ENCODE peak calls at places on chromosomes 7 and 10, in ten cellular contexts. J, W, I, T, F, G, D, M, H and S are unnamed samples.

GRCh38 chr10:71272122-71272771 is 46.8 kb upstream of the SLC29A3 start:
- DNase-seq in J (no peak), W (peak), I (no peak), T (no peak), F (no peak), G (no peak), D (no peak), M (peak), H (no peak), S (no peak)

GRCh38 chr10:131424836-131425506 is 113.5 kb upstream of the TCERG1L start:
- DNase-seq in J (no peak), W (no peak), I (no peak), T (no peak), F (no peak), G (no peak), D (no peak), M (no peak), H (no peak), S (no peak)

GRCh38 chr10:86795353-86795752 is 38.9 kb downstream of the BMPR1A start:
- DNase-seq in J (no peak), W (peak), I (peak), T (no peak), F (no peak), G (peak), D (no peak), M (peak), H (no peak), S (no peak)

GRCh38 chr10:86944907-86945306 is 12.5 kb downstream of the MMRN2 start:
- DNase-seq in J (no peak), W (no peak), I (no peak), T (no peak), F (peak), G (no peak), D (no peak), M (no peak), H (no peak), S (no peak)

GRCh38 chr7:28725045-28725630 is 233.0 kb downstream of the TRIL start:
- DNase-seq in J (no peak), W (no peak), I (no peak), T (no peak), F (no peak), G (no peak), D (no peak), M (no peak), H (no peak), S (no peak)

GRCh38 chr10:92801978-92802872 is 46.1 kb upstream of the EXOC6 start:
- DNase-seq in J (no peak), W (no peak), I (no peak), T (no peak), F (no peak), G (no peak), D (no peak), M (no peak), H (no peak), S (no peak)

GRCh38 chr10:64115913-64116643 is 594.9 kb downstream of the REEP3 start:
- DNase-seq in J (no peak), W (no peak), I (no peak), T (no peak), F (no peak), G (peak), D (no peak), M (peak), H (peak), S (no peak)

GRCh38 chr10:7239312-7239985 is 171.4 kb downstream of the SFMBT2 start:
- DNase-seq in J (no peak), W (no peak), I (no peak), T (no peak), F (no peak), G (no peak), D (no peak), M (no peak), H (no peak), S (no peak)

GRCh38 chr7:44140341-44140740 is 791 bp downstream of the MYL7 start:
- DNase-seq in J (peak), W (no peak), I (no peak), T (no peak), F (peak), G (no peak), D (no peak), M (no peak), H (no peak), S (no peak)

GRCh38 chr10:34102917-34103506 is 712.1 kb downstream of the PARD3 start:
- DNase-seq in J (no peak), W (peak), I (no peak), T (peak), F (no peak), G (no peak), D (no peak), M (no peak), H (no peak), S (no peak)

GRCh38 chr7:113636727-113637421 is 281.9 kb downstream of the PPP1R3A start:
- DNase-seq in J (no peak), W (peak), I (no peak), T (no peak), F (no peak), G (no peak), D (no peak), M (peak), H (no peak), S (no peak)

GRCh38 chr10:61821153-61821552 is 80.3 kb upstream of the ARID5B start:
- DNase-seq in J (no peak), W (no peak), I (peak), T (no peak), F (no peak), G (no peak), D (peak), M (no peak), H (no peak), S (no peak)

GRCh38 chr7:135184254-135184841 is 13.8 kb upstream of the CYREN start:
- DNase-seq in J (no peak), W (no peak), I (no peak), T (no peak), F (no peak), G (no peak), D (no peak), M (no peak), H (no peak), S (no peak)

GRCh38 chr10:36126076-36126475 is 484.0 kb upstream of the FZD8 start:
- DNase-seq in J (no peak), W (no peak), I (no peak), T (no peak), F (no peak), G (no peak), D (no peak), M (peak), H (no peak), S (no peak)

GRCh38 chr10:24428410-24428782 is 219.5 kb downstream of the KIAA1217 start:
- DNase-seq in J (no peak), W (peak), I (no peak), T (no peak), F (no peak), G (no peak), D (peak), M (peak), H (no peak), S (no peak)

GRCh38 chr7:31690892-31691291 is 3.9 kb downstream of the PPP1R17 start:
- DNase-seq in J (no peak), W (no peak), I (no peak), T (peak), F (no peak), G (no peak), D (no peak), M (no peak), H (no peak), S (no peak)

GRCh38 chr7:158924956-158925355 is 68.6 kb downstream of the DYNC2I1 start:
- DNase-seq in J (no peak), W (peak), I (no peak), T (no peak), F (no peak), G (no peak), D (no peak), M (peak), H (no peak), S (no peak)

GRCh38 chr10:23535381-23535780 is 96.5 kb downstream of the OTUD1 start:
- DNase-seq in J (no peak), W (no peak), I (no peak), T (no peak), F (no peak), G (no peak), D (no peak), M (peak), H (no peak), S (no peak)

GRCh38 chr10:6047847-6048246 is 14.3 kb downstream of the IL2RA start:
- DNase-seq in J (no peak), W (no peak), I (no peak), T (peak), F (peak), G (no peak), D (no peak), M (no peak), H (no peak), S (no peak)

GRCh38 chr7:116956515-116956804 is 3.2 kb downstream of the ST7 start:
- DNase-seq in J (no peak), W (no peak), I (no peak), T (no peak), F (no peak), G (no peak), D (no peak), M (no peak), H (no peak), S (no peak)

GRCh38 chr10:72278668-72279393 is 5.1 kb downstream of the DDIT4 start:
- DNase-seq in J (no peak), W (no peak), I (no peak), T (no peak), F (no peak), G (no peak), D (no peak), M (no peak), H (no peak), S (no peak)
- H3K4me3 ChIP-seq in J (no peak), W (no peak), I (no peak), T (no peak), F (no peak), G (no peak), D (no peak), M (no peak), H (no peak), S (no peak)

GRCh38 chr10:51246156-51246555 is 171.9 kb downstream of the PRKG1 start:
- DNase-seq in J (no peak), W (no peak), I (no peak), T (no peak), F (no peak), G (no peak), D (no peak), M (no peak), H (no peak), S (no peak)

GRCh38 chr10:51244308-51244707 is 170.0 kb downstream of the PRKG1 start:
- DNase-seq in J (no peak), W (no peak), I (no peak), T (no peak), F (no peak), G (peak), D (no peak), M (no peak), H (no peak), S (no peak)

GRCh38 chr10:51242393-51242792 is 168.1 kb downstream of the PRKG1 start:
- DNase-seq in J (no peak), W (no peak), I (no peak), T (no peak), F (no peak), G (no peak), D (no peak), M (no peak), H (no peak), S (no peak)

GRCh38 chr10:51250278-51250914 is 176.1 kb downstream of the PRKG1 start:
- DNase-seq in J (no peak), W (no peak), I (no peak), T (no peak), F (no peak), G (no peak), D (no peak), M (no peak), H (no peak), S (no peak)

DNA sequence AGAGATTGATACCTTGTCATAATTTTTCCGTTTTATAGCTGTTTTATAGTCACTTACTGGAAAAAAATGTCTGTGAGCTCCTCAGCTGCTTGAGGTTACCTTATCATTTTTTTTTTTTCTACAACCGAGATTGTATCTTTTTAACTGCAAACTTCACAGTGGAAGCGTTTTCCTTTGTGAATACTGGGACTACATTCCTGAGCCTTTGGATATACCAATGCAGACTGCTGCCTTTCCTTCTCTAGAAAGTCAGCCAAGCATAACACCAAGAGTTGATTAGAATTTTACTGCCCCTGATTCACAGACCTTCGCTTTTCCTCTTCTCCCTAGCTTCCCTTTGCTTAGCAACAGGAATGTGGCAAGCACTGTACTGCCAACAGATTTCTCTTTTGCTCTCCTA is 170.5 kb downstream of the PRKG1 start:
- DNase-seq in J (no peak), W (peak), I (peak), T (no peak), F (no peak), G (peak), D (peak), M (no peak), H (no peak), S (no peak)
- H3K4me3 ChIP-seq in J (no peak), W (no peak), I (no peak), T (no peak), F (no peak), G (peak), D (no peak), M (no peak), H (no peak), S (no peak)

GRCh38 chr10:43417950-43418768 is 9.2 kb upstream of the HNRNPF start:
- DNase-seq in J (no peak), W (no peak), I (no peak), T (no peak), F (no peak), G (no peak), D (no peak), M (no peak), H (no peak), S (no peak)

GRCh38 chr10:43421201-43421507 is 12.2 kb upstream of the HNRNPF start:
- DNase-seq in J (no peak), W (no peak), I (no peak), T (no peak), F (no peak), G (no peak), D (no peak), M (no peak), H (no peak), S (no peak)

GRCh38 chr10:43420369-43421200 is 11.6 kb upstream of the HNRNPF start:
- DNase-seq in J (peak), W (peak), I (no peak), T (peak), F (peak), G (peak), D (no peak), M (peak), H (peak), S (peak)

GRCh38 chr10:43421519-43421918 is 12.5 kb upstream of the HNRNPF start:
- DNase-seq in J (no peak), W (no peak), I (no peak), T (no peak), F (no peak), G (no peak), D (no peak), M (peak), H (no peak), S (no peak)

GRCh38 chr10:43419997-43420368 is 11.0 kb upstream of the HNRNPF start:
- DNase-seq in J (no peak), W (no peak), I (no peak), T (no peak), F (no peak), G (no peak), D (no peak), M (no peak), H (no peak), S (no peak)
- H3K4me3 ChIP-seq in J (no peak), W (peak), I (no peak), T (peak), F (peak), G (peak), D (peak), M (peak), H (peak), S (peak)

GRCh38 chr10:80132299-80133139 is at the start of gene PLAC9:
- DNase-seq in J (no peak), W (peak), I (no peak), T (no peak), F (peak), G (peak), D (no peak), M (no peak), H (no peak), S (no peak)
- H3K4me3 ChIP-seq in J (no peak), W (peak), I (peak), T (peak), F (peak), G (peak), D (peak), M (peak), H (peak), S (peak)

GRCh38 chr10:102135956-102136526 is 3.2 kb downstream of the PPRC1 start:
- DNase-seq in J (no peak), W (no peak), I (no peak), T (no peak), F (no peak), G (no peak), D (no peak), M (no peak), H (no peak), S (no peak)
- H3K4me3 ChIP-seq in J (no peak), W (no peak), I (no peak), T (no peak), F (no peak), G (no peak), D (no peak), M (no peak), H (no peak), S (no peak)

GRCh38 chr7:129123517-129123872 is 21.0 kb upstream of the TSPAN33 start:
- DNase-seq in J (no peak), W (no peak), I (no peak), T (no peak), F (no peak), G (no peak), D (no peak), M (no peak), H (no peak), S (no peak)
- H3K4me3 ChIP-seq in J (no peak), W (no peak), I (no peak), T (no peak), F (no peak), G (no peak), D (no peak), M (no peak), H (no peak), S (no peak)